ENCODE peak calls at places on chromosomes 12 and 14, in nine cellular contexts. T is lung, R is Calu3, H is suprapubic skin, C is HFFc6, D is AG09309, I is endothelial cell, B is body of pancreas, M is Peyer's patch. Y is an unnamed sample.
A peak's percentile ranks its signal among the peaks of the same experiment; 100 is the strongest.

GRCh38 chr14:58593977-58594376 is 43.8 kb upstream of the DACT1 start:
- DNase-seq in H (no peak), D (no peak), C (no peak), M (no peak), T (no peak), B (no peak), I (no peak), R (no peak), Y (no peak)

GRCh38 chr14:94176808-94177207 is 2.7 kb downstream of the PPP4R4 start:
- DNase-seq in I (no peak), B (no peak), T (no peak), R (no peak), D (no peak), H (no peak), C (no peak), M (no peak), Y (no peak)

GRCh38 chr14:41022932-41023331 is 583.7 kb upstream of the LRFN5 start:
- DNase-seq in R (no peak), T (no peak), H (no peak), C (no peak), M (no peak), D (no peak), I (no peak), B (no peak), Y (no peak)

GRCh38 chr12:131052891-131053290 is 99.2 kb downstream of the ADGRD1 start:
- DNase-seq in D (no peak), I (no peak), M (no peak), H (no peak), B (no peak), C (no peak), T (no peak), R (no peak), Y (no peak)

GRCh38 chr14:69096766-69097475 is 56.0 kb downstream of the DCAF5 start:
- DNase-seq in B (no peak), M (no peak), H (no peak), I (no peak), T (no peak), D (no peak), C (no peak), R (no peak), Y (no peak)

GRCh38 chr14:99513183-99513694 is 32.0 kb downstream of the CCNK start:
- DNase-seq in R (no peak), H (peak; percentile 63), C (no peak), B (no peak), M (no peak), T (no peak), D (no peak), I (no peak), Y (no peak)

GRCh38 chr14:54267172-54267571 is 129.6 kb upstream of the CDKN3 start:
- DNase-seq in D (no peak), B (no peak), I (no peak), C (no peak), H (no peak), M (no peak), T (no peak), R (no peak), Y (no peak)

GRCh38 chr12:118680361-118680963 is 300.9 kb upstream of the SRRM4 start:
- DNase-seq in R (peak; percentile 34), M (no peak), T (no peak), D (no peak), B (peak; percentile 2), I (peak; percentile 4), C (no peak), H (no peak), Y (no peak)

GRCh38 chr12:117903441-117903840 is 65.3 kb downstream of the KSR2 start:
- DNase-seq in T (no peak), C (no peak), I (no peak), B (no peak), H (no peak), R (no peak), M (no peak), D (no peak), Y (no peak)

GRCh38 chr12:81591256-81591655 is 167.9 kb downstream of the PPFIA2 start:
- DNase-seq in T (no peak), H (no peak), D (no peak), M (no peak), C (no peak), B (no peak), R (no peak), I (no peak), Y (no peak)

GRCh38 chr14:67941456-67942018 is 122.0 kb downstream of the RAD51B start:
- DNase-seq in D (no peak), I (no peak), M (no peak), C (no peak), H (no peak), B (no peak), T (no peak), R (no peak), Y (no peak)

GRCh38 chr14:80862983-80863382 is 78.6 kb downstream of the CEP128 start:
- DNase-seq in D (no peak), M (no peak), C (no peak), B (no peak), H (no peak), R (no peak), T (no peak), I (no peak), Y (no peak)
- TF ChIP-seq CTCF in D (no peak), M (no peak), C (peak; percentile 73), B (no peak), H (no peak), R (peak; percentile 14), T (no peak), I (no peak), Y (peak; percentile 28)

DNA sequence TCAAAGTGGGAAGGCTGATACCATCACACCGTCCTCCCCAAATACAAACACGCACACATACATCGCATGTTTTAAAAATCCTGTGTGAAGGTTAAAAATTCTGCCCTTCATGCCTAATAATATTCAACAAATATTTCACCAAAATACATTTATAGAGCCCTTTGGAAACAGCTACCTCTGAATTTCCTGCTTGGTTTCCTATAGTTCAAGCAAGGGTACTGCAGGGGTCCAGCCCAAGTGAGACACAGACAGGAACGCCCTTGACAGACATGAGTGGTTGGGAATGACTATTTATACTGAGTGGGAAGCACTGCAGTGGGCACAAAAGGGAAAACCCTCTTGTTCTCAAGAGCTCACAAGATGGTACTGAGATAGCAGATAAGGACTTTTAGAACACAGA is 51.0 kb downstream of the ST8SIA1 start:
- DNase-seq in T (no peak), H (no peak), I (no peak), M (no peak), C (no peak), D (no peak), R (no peak), B (no peak), Y (no peak)
- TF ChIP-seq CTCF in T (no peak), H (no peak), I (no peak), M (no peak), C (peak; percentile 21), D (no peak), R (no peak), B (no peak), Y (no peak)

DNA sequence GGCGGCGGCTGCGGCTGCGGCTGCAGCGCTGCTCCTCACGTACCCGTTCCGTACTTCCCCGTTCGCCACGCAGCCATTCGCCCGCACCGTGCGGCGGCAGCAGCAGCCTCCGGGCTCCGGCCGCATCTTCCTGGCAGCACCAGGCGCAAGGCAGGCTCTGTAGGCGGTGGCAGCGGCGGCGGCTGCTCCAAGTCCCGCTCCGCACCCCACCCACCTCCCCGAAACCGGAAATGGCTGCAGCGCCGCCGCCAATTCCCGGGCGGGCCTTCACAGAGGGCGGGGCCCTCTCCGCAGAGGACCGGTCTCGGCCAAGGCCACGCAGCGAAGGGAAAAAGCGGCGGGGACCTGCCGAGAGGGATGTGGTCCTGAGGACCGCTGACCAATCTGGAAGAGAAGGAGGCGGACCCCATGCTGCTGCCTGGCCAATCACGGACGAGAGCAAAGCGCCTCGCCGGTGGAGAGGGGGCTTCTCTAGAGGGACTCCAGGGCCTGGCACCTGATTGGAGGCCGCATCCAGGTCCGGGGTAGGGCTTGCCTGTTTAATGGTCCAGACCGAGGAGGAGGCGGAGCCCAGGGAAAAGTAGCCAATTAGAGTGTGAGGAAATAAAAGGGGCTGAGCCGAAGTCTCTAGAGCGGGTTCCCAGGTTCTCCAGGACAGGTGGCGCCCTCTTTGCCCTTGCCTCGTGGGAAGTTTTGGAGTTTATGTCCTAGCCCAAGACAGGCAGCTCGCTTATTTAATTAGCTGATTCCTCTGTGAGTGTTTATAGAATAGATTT is at the start of gene SPTLC2:
- DNase-seq in H (peak; percentile 99), C (peak; percentile 100), R (peak; percentile 97), B (peak; percentile 99), T (peak; percentile 99), I (peak; percentile 95), D (peak; percentile 98), M (peak; percentile 98), Y (peak; percentile 99)
- TF ChIP-seq CTCF in H (no peak), C (no peak), R (no peak), B (no peak), T (no peak), I (no peak), D (no peak), M (no peak), Y (no peak)

GRCh38 chr12:46485853-46486252 is 113.3 kb upstream of the SLC38A2 start:
- DNase-seq in D (no peak), H (no peak), B (no peak), I (no peak), R (no peak), C (no peak), M (no peak), T (no peak), Y (no peak)

GRCh38 chr12:46486588-46486987 is 114.0 kb upstream of the SLC38A2 start:
- DNase-seq in I (no peak), C (no peak), T (no peak), D (no peak), H (no peak), B (no peak), R (no peak), M (no peak), Y (no peak)

GRCh38 chr12:46480724-46481123 is 108.2 kb upstream of the SLC38A2 start:
- DNase-seq in R (no peak), I (no peak), D (no peak), B (no peak), T (no peak), C (no peak), H (no peak), M (no peak), Y (no peak)

GRCh38 chr12:46484396-46485061 is 112.0 kb upstream of the SLC38A2 start:
- DNase-seq in C (no peak), D (no peak), M (no peak), I (no peak), H (no peak), B (no peak), T (no peak), R (no peak), Y (no peak)

DNA sequence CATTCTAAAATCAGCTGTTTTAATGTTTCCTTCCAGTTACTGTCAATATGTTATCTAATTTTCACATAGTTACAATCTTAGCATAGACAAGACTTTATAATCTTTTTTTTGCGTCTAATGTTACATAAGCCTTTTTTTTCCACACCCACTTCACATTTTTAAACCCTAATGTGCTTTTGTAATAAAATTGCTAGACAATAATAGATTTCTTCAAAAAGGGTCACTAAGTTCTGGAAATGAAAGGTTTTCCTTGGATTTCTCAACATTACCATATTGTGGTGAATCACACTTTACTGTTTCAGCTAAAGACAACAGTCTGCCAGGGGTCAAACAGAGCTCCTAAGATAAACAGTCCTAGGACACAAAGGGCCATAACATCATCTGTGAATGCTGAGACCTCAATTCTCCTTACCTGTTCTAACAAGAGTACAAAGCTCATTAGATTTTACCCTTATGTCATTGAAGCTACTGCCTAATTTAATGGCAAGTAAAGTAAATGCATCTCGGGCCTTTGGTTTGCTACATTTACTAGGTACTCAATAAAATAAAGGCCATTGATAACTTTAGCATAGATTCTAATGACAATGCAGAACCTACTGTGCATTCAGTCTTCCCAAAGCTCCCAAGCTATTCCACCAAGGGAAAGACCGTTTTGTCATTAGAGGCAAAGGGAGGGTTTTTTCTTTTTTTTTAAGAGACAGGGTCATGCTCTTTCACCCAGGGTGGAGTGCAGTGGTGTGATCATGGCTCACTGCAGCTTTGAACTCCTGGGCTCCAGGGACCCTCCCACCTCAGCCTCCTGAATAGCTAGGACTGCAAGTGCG is 111.2 kb upstream of the SLC38A2 start:
- DNase-seq in R (no peak), D (peak; percentile 45), H (no peak), T (no peak), I (no peak), C (peak; percentile 12), B (no peak), M (no peak), Y (no peak)
- TF ChIP-seq CTCF in R (no peak), D (no peak), H (no peak), T (no peak), I (no peak), C (no peak), B (no peak), M (no peak), Y (no peak)

Y was measured in activated CD8-positive, alpha-beta T cell treated with anti-CD3 and anti-CD28 coated beads for 36 hours.